ENCODE peak calls at places on chromosomes 11 and 22, in eight cellular contexts. H is uterus, M is fibroblast of lung, T is Peyer's patch, J is upper lobe of right lung, D is ascending aorta, N is HCT116, X is endothelial cell of umbilical vein. V is an unnamed sample.
A peak's percentile ranks its signal among the peaks of the same experiment; 100 is the strongest.

GRCh38 chr11:79431535-79431934 is 9.3 kb downstream of the TENM4 start:
- DNase-seq in T (no peak), M (peak; percentile 36), H (no peak), N (no peak), J (no peak), X (no peak), D (no peak), V (no peak)

GRCh38 chr22:37744589-37744988 is 47.7 kb downstream of the TRIOBP start:
- DNase-seq in X (no peak), T (no peak), J (no peak), M (no peak), N (no peak), H (no peak), D (no peak), V (no peak)

GRCh38 chr22:49406047-49406650 is 421.5 kb downstream of the BRD1 start:
- DNase-seq in M (no peak), J (no peak), N (no peak), T (no peak), H (no peak), X (no peak), D (no peak), V (no peak)

GRCh38 chr11:17476317-17477083 is at the start of gene ABCC8:
- DNase-seq in N (no peak), M (no peak), D (no peak), T (no peak), J (no peak), H (no peak), X (no peak), V (no peak)

GRCh38 chr11:110087820-110088534 is 5.2 kb upstream of the ZC3H12C start:
- DNase-seq in D (no peak), J (no peak), M (peak; percentile 44), X (no peak), N (no peak), T (no peak), H (no peak), V (peak; percentile 28)

GRCh38 chr11:7487360-7487759 is 2.1 kb downstream of the OLFML1 start:
- DNase-seq in H (no peak), T (no peak), J (no peak), M (no peak), N (no peak), D (no peak), X (no peak), V (no peak)

GRCh38 chr22:19169002-19169946 is 9.3 kb downstream of the SLC25A1 start:
- DNase-seq in J (no peak), M (no peak), H (no peak), X (no peak), D (no peak), T (no peak), N (no peak), V (no peak)

GRCh38 chr11:69691449-69691848 is 12.4 kb downstream of the FGF19 start:
- DNase-seq in J (peak; percentile 3), X (no peak), H (no peak), M (peak; percentile 53), N (peak; percentile 74), T (no peak), D (no peak), V (no peak)

GRCh38 chr22:30781271-30781875 is 86.7 kb downstream of the OSBP2 start:
- DNase-seq in J (no peak), N (no peak), T (no peak), D (no peak), M (no peak), H (no peak), X (no peak), V (no peak)

GRCh38 chr22:22767876-22768602 is 119.6 kb upstream of the IGLL5 start:
- DNase-seq in J (no peak), H (no peak), M (peak; percentile 21), N (no peak), X (no peak), D (no peak), T (no peak), V (no peak)

GRCh38 chr11:121466063-121466794 is 13.5 kb upstream of the SORL1-AS1 start:
- DNase-seq in H (peak; percentile 93), J (peak; percentile 88), T (peak; percentile 96), M (peak; percentile 93), N (peak; percentile 93), X (no peak), D (peak; percentile 97), V (no peak)

GRCh38 chr11:4919250-4919649 is at the start of gene OR51G2:
- DNase-seq in M (no peak), T (no peak), H (no peak), N (no peak), D (no peak), X (no peak), J (no peak), V (no peak)

GRCh38 chr11:56782167-56782847 is 33.8 kb upstream of the OR9G4 start:
- DNase-seq in X (no peak), H (no peak), T (no peak), M (no peak), D (no peak), J (no peak), N (no peak), V (no peak)

GRCh38 chr11:71485466-71485865 is 32.5 kb downstream of the NADSYN1 start:
- DNase-seq in N (no peak), T (peak; percentile 21), H (no peak), J (peak; percentile 19), D (peak; percentile 58), M (no peak), X (no peak), V (no peak)

GRCh38 chr11:17643506-17644405 is 75.6 kb upstream of the MYOD1 start:
- DNase-seq in N (no peak), M (no peak), H (no peak), T (no peak), J (peak; percentile 51), D (no peak), X (no peak), V (no peak)

GRCh38 chr11:68036717-68037239 is 2.0 kb upstream of the TCIRG1 start:
- DNase-seq in M (no peak), N (no peak), X (no peak), T (peak; percentile 85), J (peak; percentile 90), D (peak; percentile 79), H (no peak), V (no peak)

DNA sequence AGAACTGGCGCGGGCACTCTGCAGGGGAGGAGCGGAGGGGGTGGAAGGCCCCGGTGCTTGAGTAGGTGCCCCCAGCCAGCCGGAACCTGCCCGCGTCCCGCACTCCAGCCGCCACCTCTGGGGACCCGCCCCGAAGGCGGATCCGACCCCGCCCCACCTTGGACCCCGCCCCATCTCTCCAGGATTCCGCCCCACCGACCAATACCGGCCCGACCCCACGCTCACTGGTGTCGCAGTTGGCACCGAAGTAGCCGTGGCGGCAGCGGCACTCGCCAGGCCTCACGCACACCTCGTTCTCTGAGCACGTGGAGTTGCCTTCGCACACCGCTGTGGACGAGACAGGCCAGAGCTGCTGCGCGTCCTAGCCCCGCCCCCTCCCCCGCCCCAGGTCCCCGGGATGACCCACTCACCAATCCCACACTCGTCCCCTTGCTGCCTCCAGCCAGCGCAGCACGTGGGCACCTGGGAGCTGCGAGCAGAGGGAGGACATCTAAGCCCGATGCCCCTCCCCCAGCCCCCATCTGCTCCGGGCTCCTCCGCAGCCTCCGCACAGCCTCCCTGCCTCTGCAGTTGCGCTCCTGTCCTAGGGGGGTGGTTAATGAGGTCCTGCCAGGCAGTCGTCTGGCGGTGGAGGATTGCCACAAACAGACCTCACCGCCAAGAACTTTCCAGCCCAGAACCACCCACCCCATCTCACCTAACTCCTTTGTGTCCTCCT is 5.9 kb downstream of the SCARF2 start:
- DNase-seq in H (no peak), X (no peak), D (peak; percentile 56), N (no peak), J (peak; percentile 65), T (peak; percentile 42), M (no peak), V (no peak)
- H3K27me3 ChIP-seq in H (no peaks in the 10 kb centered on the region), X (no peaks in the 10 kb centered on the region), D (no peaks in the 10 kb centered on the region), N (no peaks in the 10 kb centered on the region), J (peaks cover 12% of the 10 kb centered on the region), T (no peaks in the 10 kb centered on the region), M (no peaks in the 10 kb centered on the region), V (no peaks in the 10 kb centered on the region)

DNA sequence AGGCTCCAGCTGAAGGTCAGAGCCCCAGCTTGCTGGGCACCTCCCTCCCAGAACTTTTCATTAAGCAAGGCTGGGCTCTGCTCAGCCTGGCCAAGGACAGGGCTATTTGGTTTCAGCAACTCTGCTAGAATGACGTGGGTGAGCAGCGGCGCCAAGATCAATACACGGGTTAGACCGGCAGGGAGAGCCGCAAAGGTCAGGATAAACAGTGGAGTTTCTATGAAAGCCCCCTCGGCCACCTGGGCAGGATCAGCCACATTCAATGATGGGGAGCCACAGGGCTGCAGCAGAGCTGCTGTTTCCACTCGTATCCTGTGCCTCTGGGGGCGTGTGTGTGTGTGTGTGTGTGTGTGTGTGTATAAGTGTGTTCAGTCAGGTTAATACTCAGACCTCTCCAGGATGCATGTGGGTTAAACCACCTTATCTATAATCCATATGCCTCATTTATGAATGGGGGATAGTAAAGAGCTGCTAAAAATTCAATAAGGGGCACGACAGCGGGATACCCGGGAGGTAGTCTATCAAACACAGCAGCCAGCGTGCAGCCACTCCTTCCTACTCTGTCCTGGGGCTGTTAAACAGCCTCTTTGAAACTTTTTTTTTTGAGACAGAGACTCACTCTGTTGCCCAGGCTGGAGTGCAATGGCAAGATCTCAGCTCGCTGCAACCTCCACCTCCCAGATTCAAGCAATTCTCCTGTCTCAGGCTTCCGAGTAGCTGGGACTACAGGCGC is 34.8 kb downstream of the MYH9 start:
- DNase-seq in M (peak; percentile 93), N (no peak), X (peak; percentile 90), T (no peak), J (no peak), D (peak; percentile 91), H (no peak), V (peak; percentile 62)
- H3K4me1 ChIP-seq in M (peaks cover 56% of the 10 kb centered on the region), N (peaks cover 53% of the 10 kb centered on the region), X (peaks cover 87% of the 10 kb centered on the region), T (peaks cover 90% of the 10 kb centered on the region), J (peaks cover 94% of the 10 kb centered on the region), D (peaks cover 54% of the 10 kb centered on the region), H (peaks cover 44% of the 10 kb centered on the region), V (peaks cover 91% of the 10 kb centered on the region)

GRCh38 chr11:66345316-66345649 is 379 bp upstream of the BRMS1 start:
- DNase-seq in X (no peak), D (no peak), T (no peak), N (no peak), H (no peak), J (no peak), M (no peak), V (no peak)
- H3K4me3 ChIP-seq in X (peak overlapping the region; percentile 82), D (peak overlapping the region; percentile 65), T (peak overlapping the region; percentile 99), N (peak overlapping the region; percentile 72), H (peak overlapping the region; percentile 94), J (peak overlapping the region; percentile 96), M (peak overlapping the region; percentile 74), V (peak overlapping the region; percentile 74)

DNA sequence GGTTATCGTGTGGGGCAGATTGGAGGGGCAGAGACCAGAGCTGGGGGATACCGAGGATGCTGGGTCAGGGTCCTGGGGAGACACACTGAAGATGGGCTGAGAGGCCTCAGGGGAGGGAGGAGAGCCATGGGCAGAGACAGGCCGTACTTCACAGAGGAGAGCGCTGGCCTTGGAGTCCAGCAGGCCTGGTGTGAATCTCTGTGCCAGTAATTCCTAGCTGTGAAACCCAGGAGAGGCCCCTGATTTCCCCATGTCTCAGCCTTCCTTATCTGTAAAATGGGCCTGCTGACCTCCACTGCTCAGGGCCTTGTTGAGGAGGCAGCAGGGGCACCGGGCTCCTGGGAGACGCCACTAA is 23.4 kb downstream of the CACNA1I start:
- DNase-seq in D (no peak), M (no peak), T (no peak), X (no peak), H (no peak), J (no peak), N (no peak), V (no peak)
- H3K27me3 ChIP-seq in D (no peaks in the 10 kb centered on the region), M (peaks cover 3% of the 10 kb centered on the region), T (no peaks in the 10 kb centered on the region), X (peaks cover 4% of the 10 kb centered on the region), H (peaks cover 10% of the 10 kb centered on the region), J (peaks cover 53% of the 10 kb centered on the region), N (no peaks in the 10 kb centered on the region), V (peaks cover 3% of the 10 kb centered on the region)

GRCh38 chr11:120337896-120338840 is 2.0 kb downstream of the ARHGEF12 start:
- DNase-seq in J (no peak), H (no peak), D (no peak), N (no peak), X (peak; percentile 73), T (no peak), M (peak; percentile 51), V (no peak)
- H3K4me1 ChIP-seq in J (peaks cover 19% of the 10 kb centered on the region), H (no peaks in the 10 kb centered on the region), D (peaks cover 3% of the 10 kb centered on the region), N (peaks cover 44% of the 10 kb centered on the region), X (peaks cover 47% of the 10 kb centered on the region), T (peaks cover 39% of the 10 kb centered on the region), M (peaks cover 7% of the 10 kb centered on the region), V (peaks cover 13% of the 10 kb centered on the region)

V was measured in SJSA1.